ENCODE peak calls at places on chromosome 11, in eight cellular contexts. C, B, U, Y, V, N, G and T are unnamed samples.

GRCh38 chr11:130765369-130765768 is 150.9 kb downstream of the SNX19 start:
- DNase-seq in C (no peak), B (no peak), U (no peak), Y (no peak), V (no peak), N (no peak), G (no peak), T (no peak)

GRCh38 chr11:40306938-40307548 is 1152.4 kb downstream of the LRRC4C start:
- DNase-seq in C (peak; percentile 45), B (no peak), U (no peak), Y (no peak), V (no peak), N (no peak), G (no peak), T (no peak)

GRCh38 chr11:13775471-13775870 is 107.0 kb downstream of the FAR1 start:
- DNase-seq in C (no peak), B (no peak), U (peak; percentile 48), Y (no peak), V (no peak), N (no peak), G (no peak), T (no peak)

GRCh38 chr11:67307545-67308001 is 4.2 kb downstream of the SSH3 start:
- DNase-seq in C (no peak), B (no peak), U (no peak), Y (no peak), V (no peak), N (no peak), G (no peak), T (no peak)

GRCh38 chr11:34342008-34342533 is 15.7 kb downstream of the ABTB2 start:
- DNase-seq in C (no peak), B (no peak), U (peak; percentile 52), Y (no peak), V (no peak), N (peak; percentile 16), G (no peak), T (no peak)

GRCh38 chr11:120037111-120037510 is 100.8 kb downstream of the TRIM29 start:
- DNase-seq in C (no peak), B (no peak), U (no peak), Y (no peak), V (no peak), N (no peak), G (no peak), T (no peak)

GRCh38 chr11:114785820-114786219 is 107.5 kb downstream of the NXPE2 start:
- DNase-seq in C (no peak), B (no peak), U (no peak), Y (no peak), V (no peak), N (no peak), G (no peak), T (no peak)

GRCh38 chr11:7251836-7252682 is at the start of gene SYT9:
- DNase-seq in C (peak; percentile 68), B (no peak), U (peak; percentile 34), Y (no peak), V (no peak), N (peak; percentile 27), G (peak; percentile 3), T (no peak)

GRCh38 chr11:77361184-77361583 is 59.7 kb upstream of the GDPD4 start:
- DNase-seq in C (no peak), B (no peak), U (no peak), Y (no peak), V (no peak), N (no peak), G (peak; percentile 43), T (no peak)

GRCh38 chr11:61654397-61654829 is 25.8 kb upstream of the DAGLA start:
- DNase-seq in C (no peak), B (no peak), U (peak; percentile 71), Y (no peak), V (no peak), N (peak; percentile 43), G (no peak), T (no peak)

GRCh38 chr11:75174781-75175370 is 24.0 kb downstream of the SLCO2B1 start:
- DNase-seq in C (no peak), B (no peak), U (peak; percentile 13), Y (no peak), V (no peak), N (no peak), G (no peak), T (no peak)

GRCh38 chr11:31809857-31810778 is 1.0 kb downstream of the PAX6 start:
- DNase-seq in C (peak; percentile 60), B (no peak), U (no peak), Y (no peak), V (no peak), N (no peak), G (no peak), T (no peak)